ENCODE peak calls at places on chromosomes 6 and 20, in eight cellular contexts. N is EL; P is GM10248; O is stimulated activated CD8-positive, alpha-beta memory T cell treated with anti-CD3 and anti-CD28 coated beads, Interleukin-4, amount 100 ng/mL, for 1 hour; W is bronchial epithelial cell; G is cardiac septum; M is cardiac fibroblast; F is NCI-H2107. E is an unnamed sample.

GRCh38 chr20:53303361-53303760 is 290.3 kb downstream of the ZNF217 start:
- DNase-seq in N (no peak), G (no peak), O (no peak), W (no peak), F (no peak), M (no peak), P (no peak), E (no peak)

GRCh38 chr6:56757585-56757984 is 114.9 kb upstream of the DST start:
- DNase-seq in G (no peak), N (peak), P (no peak), W (peak), O (no peak), M (peak), F (no peak), E (peak)

GRCh38 chr6:41705996-41706835 is 29.2 kb downstream of the TFEB start:
- DNase-seq in G (peak), N (peak), W (no peak), M (peak), O (no peak), P (peak), F (no peak), E (peak)

GRCh38 chr20:50339196-50339901 is 148.7 kb downstream of the CEBPB start:
- DNase-seq in O (no peak), G (peak), W (no peak), P (no peak), N (peak), F (no peak), M (no peak), E (no peak)

GRCh38 chr6:158707826-158708225 is 58.0 kb downstream of the SYTL3 start:
- DNase-seq in P (no peak), O (no peak), G (no peak), M (peak), N (no peak), W (peak), F (no peak), E (no peak)

GRCh38 chr6:134534708-134535149 is 216.8 kb upstream of the SGK1 start:
- DNase-seq in G (no peak), O (no peak), P (no peak), W (peak), F (no peak), N (peak), M (peak), E (no peak)

GRCh38 chr20:16539280-16539679 is 34.0 kb downstream of the KIF16B start:
- DNase-seq in O (no peak), P (no peak), N (no peak), G (no peak), F (no peak), M (peak), W (no peak), E (no peak)

GRCh38 chr6:17653198-17653881 is 53.2 kb downstream of the FAM8A1 start:
- DNase-seq in O (no peak), G (no peak), M (no peak), W (peak), P (no peak), F (no peak), N (no peak), E (no peak)

GRCh38 chr20:6126846-6127245 is 4.0 kb upstream of the FERMT1 start:
- DNase-seq in M (no peak), G (no peak), P (no peak), N (no peak), O (no peak), W (peak), F (no peak), E (no peak)

GRCh38 chr6:27706431-27706830 is 205.8 kb downstream of the OR2B2 start:
- DNase-seq in W (no peak), P (no peak), F (no peak), N (no peak), O (no peak), M (no peak), G (no peak), E (no peak)

GRCh38 chr6:149896491-149896890 is 1.4 kb downstream of the RAET1E start:
- DNase-seq in N (peak), G (peak), M (peak), F (no peak), W (peak), O (no peak), P (no peak), E (no peak)

GRCh38 chr6:95601133-95601532 is 23.8 kb downstream of the MANEA start:
- DNase-seq in P (no peak), N (peak), F (no peak), W (peak), M (peak), G (no peak), O (no peak), E (no peak)

GRCh38 chr6:38843798-38844197 is 128.7 kb downstream of the DNAH8 start:
- DNase-seq in F (no peak), G (no peak), W (no peak), P (no peak), M (no peak), O (no peak), N (no peak), E (no peak)

GRCh38 chr6:108200186-108200585 is 34.4 kb downstream of the NR2E1 start:
- DNase-seq in F (no peak), W (no peak), O (no peak), N (no peak), G (no peak), M (no peak), P (no peak), E (no peak)

GRCh38 chr6:10722820-10723651 is at the start of gene TMEM14C:
- DNase-seq in G (peak), F (peak), W (peak), M (peak), N (peak), O (peak), P (peak), E (peak)

GRCh38 chr20:9298906-9299305 is 215.5 kb upstream of the LAMP5 start:
- DNase-seq in P (no peak), N (no peak), F (no peak), W (peak), O (no peak), G (no peak), M (no peak), E (no peak)

GRCh38 chr20:5731753-5732366 is 18.3 kb upstream of the SHLD1 start:
- DNase-seq in W (no peak), G (no peak), O (no peak), P (no peak), M (peak), F (no peak), N (no peak), E (no peak)

GRCh38 chr6:149153100-149153499 is 164.4 kb upstream of the TAB2 start:
- DNase-seq in N (no peak), F (no peak), W (no peak), G (no peak), O (no peak), P (no peak), M (no peak), E (no peak)

GRCh38 chr6:33144373-33144772 is 47.9 kb downstream of the COL11A2 start:
- DNase-seq in N (no peak), O (no peak), W (peak), G (no peak), M (no peak), P (no peak), F (no peak), E (no peak)

GRCh38 chr6:166905505-166906134 is 50.7 kb downstream of the RNASET2 start:
- DNase-seq in O (no peak), F (no peak), M (no peak), P (no peak), W (no peak), N (no peak), G (no peak), E (no peak)

E was measured in right lobe of liver.